ENCODE peak calls at places on chromosomes 1 and 21, in eight cellular contexts. U, N, E, V, R, C, Y and L are unnamed samples.

GRCh38 chr1:201318504-201319340 is 35.4 kb downstream of the PKP1 start:
- DNase-seq in U (no peak), N (no peak), E (no peak), V (no peak), R (no peak), C (no peak), Y (no peak), L (no peak)

GRCh38 chr1:1921901-1922753 is 3.0 kb upstream of the TMEM52 start:
- DNase-seq in U (no peak), N (no peak), E (no peak), V (no peak), R (peak; percentile 6), C (no peak), Y (no peak), L (no peak)

GRCh38 chr1:69673301-69673700 is 105.6 kb downstream of the LRRC7 start:
- DNase-seq in U (no peak), N (no peak), E (peak; percentile 4), V (peak; percentile 4), R (no peak), C (peak; percentile 14), Y (no peak), L (no peak)

GRCh38 chr1:224783006-224783651 is 146.3 kb upstream of the DNAH14 start:
- DNase-seq in U (no peak), N (no peak), E (no peak), V (no peak), R (no peak), C (no peak), Y (no peak), L (peak; percentile 90)

GRCh38 chr1:26882696-26883095 is 7.4 kb downstream of the GPN2 start:
- DNase-seq in U (no peak), N (no peak), E (no peak), V (no peak), R (no peak), C (no peak), Y (no peak), L (no peak)

GRCh38 chr21:37700641-37701202 is 215.5 kb downstream of the KCNJ6 start:
- DNase-seq in U (peak; percentile 59), N (no peak), E (peak; percentile 75), V (peak; percentile 89), R (no peak), C (peak; percentile 87), Y (peak; percentile 51), L (peak; percentile 90)

GRCh38 chr1:56626546-56626945 is 18.6 kb upstream of the PRKAA2 start:
- DNase-seq in U (no peak), N (no peak), E (peak; percentile 51), V (peak; percentile 15), R (no peak), C (no peak), Y (peak; percentile 13), L (no peak)

GRCh38 chr1:100074604-100075395 is 57.9 kb downstream of the SASS6 start:
- DNase-seq in U (no peak), N (no peak), E (no peak), V (peak; percentile 33), R (no peak), C (no peak), Y (no peak), L (no peak)

GRCh38 chr1:179788259-179788658 is 45.2 kb downstream of the FAM163A start:
- DNase-seq in U (no peak), N (no peak), E (no peak), V (no peak), R (no peak), C (no peak), Y (no peak), L (no peak)

GRCh38 chr1:115134850-115135484 is 45.7 kb upstream of the TSPAN2 start:
- DNase-seq in U (no peak), N (no peak), E (peak; percentile 61), V (peak; percentile 81), R (no peak), C (no peak), Y (no peak), L (no peak)

GRCh38 chr1:221212926-221213325 is 333.7 kb downstream of the HLX start:
- DNase-seq in U (no peak), N (no peak), E (no peak), V (no peak), R (peak; percentile 18), C (no peak), Y (no peak), L (no peak)

GRCh38 chr1:147245129-147245528 is 2.6 kb downstream of the CHD1L start:
- DNase-seq in U (no peak), N (no peak), E (no peak), V (no peak), R (no peak), C (no peak), Y (no peak), L (no peak)

GRCh38 chr1:147246044-147246690 is 3.7 kb downstream of the CHD1L start:
- DNase-seq in U (no peak), N (no peak), E (no peak), V (peak; percentile 16), R (no peak), C (no peak), Y (no peak), L (no peak)

GRCh38 chr1:147247656-147248238 is 5.3 kb downstream of the CHD1L start:
- DNase-seq in U (no peak), N (no peak), E (peak; percentile 32), V (no peak), R (no peak), C (no peak), Y (no peak), L (peak; percentile 5)

GRCh38 chr1:147245586-147246021 is 3.1 kb downstream of the CHD1L start:
- DNase-seq in U (peak; percentile 70), N (no peak), E (no peak), V (peak; percentile 14), R (no peak), C (no peak), Y (no peak), L (no peak)

DNA sequence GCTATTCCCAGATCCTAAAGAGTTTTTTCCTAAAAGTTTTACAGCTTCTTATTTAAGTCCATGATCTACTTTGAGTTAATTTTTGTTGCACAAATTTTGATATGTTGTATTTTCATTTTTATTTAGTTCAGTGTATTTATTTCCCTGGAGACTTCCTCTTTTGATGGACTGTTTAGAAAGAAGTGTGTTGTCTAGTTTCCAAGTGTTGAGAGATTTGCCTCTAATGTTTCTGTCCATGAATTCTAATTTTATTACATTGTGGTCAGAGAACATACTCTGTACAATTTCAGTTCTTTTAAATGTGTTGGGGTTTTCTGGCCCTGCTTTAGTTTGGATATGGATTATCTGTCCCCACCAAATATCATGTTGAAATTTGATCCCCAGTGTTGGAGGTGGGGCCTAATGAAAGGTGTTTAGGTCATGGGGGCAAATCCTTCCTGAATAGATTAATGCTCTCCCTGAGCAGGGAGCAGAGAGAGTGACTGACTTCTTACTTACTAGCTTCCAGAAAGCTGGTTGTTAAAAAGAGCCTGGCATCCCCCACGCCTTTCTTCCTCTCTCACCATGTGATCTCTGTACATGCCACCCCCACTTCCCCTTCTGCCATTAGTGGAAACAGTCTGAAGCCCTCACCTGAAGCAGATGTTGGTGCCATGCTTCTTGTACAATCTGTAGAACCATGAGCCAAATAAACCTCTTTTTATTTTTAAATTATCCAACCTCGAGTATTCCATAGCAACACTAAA is 4.6 kb downstream of the CHD1L start:
- DNase-seq in U (no peak), N (no peak), E (no peak), V (no peak), R (no peak), C (no peak), Y (no peak), L (no peak)
- H3K4me3 ChIP-seq in U (no peak overlapping the region), N (no peak overlapping the region), E (no peak overlapping the region), V (no peak overlapping the region), R (no peak overlapping the region), C (no peak overlapping the region), Y (no peak overlapping the region), L (no peak overlapping the region)

GRCh38 chr1:33970148-33970825 is 106.4 kb downstream of the HMGB4 start:
- DNase-seq in U (no peak), N (no peak), E (no peak), V (no peak), R (no peak), C (no peak), Y (no peak), L (no peak)

GRCh38 chr1:33971018-33971710 is 107.3 kb downstream of the HMGB4 start:
- DNase-seq in U (no peak), N (no peak), E (no peak), V (peak; percentile 4), R (peak; percentile 12), C (no peak), Y (no peak), L (no peak)

GRCh38 chr1:33971913-33972312 is 108.0 kb downstream of the HMGB4 start:
- DNase-seq in U (no peak), N (no peak), E (no peak), V (no peak), R (no peak), C (no peak), Y (no peak), L (no peak)

GRCh38 chr1:33966346-33967141 is 102.7 kb downstream of the HMGB4 start:
- DNase-seq in U (no peak), N (no peak), E (peak; percentile 47), V (no peak), R (no peak), C (no peak), Y (no peak), L (peak; percentile 15)
- H3K4me3 ChIP-seq in U (no peak overlapping the region), N (no peak overlapping the region), E (no peak overlapping the region), V (no peak overlapping the region), R (no peak overlapping the region), C (no peak overlapping the region), Y (no peak overlapping the region), L (no peak overlapping the region)

DNA sequence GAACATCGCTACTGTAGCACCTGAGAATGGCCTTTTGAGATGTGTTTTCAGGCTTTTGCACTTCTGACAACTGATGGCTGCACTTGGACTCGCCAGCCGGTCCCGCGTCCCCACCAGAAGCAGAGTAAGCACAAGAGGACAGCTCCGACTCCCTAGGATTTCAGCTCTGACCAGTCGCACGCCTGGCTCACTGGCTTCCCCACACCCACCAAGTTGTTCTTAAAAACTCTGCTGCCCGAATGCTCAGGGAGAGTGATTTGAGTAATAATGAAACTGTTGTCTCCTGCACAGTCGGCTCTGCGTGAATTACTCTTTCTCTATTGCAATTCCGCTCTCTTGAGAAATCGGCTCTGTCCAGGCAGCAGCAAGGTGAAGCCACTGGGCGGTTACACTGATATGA is 40.2 kb upstream of the NLRP3 start:
- DNase-seq in U (no peak), N (no peak), E (no peak), V (no peak), R (no peak), C (no peak), Y (no peak), L (no peak)
- H3K4me3 ChIP-seq in U (no peak overlapping the region), N (no peak overlapping the region), E (no peak overlapping the region), V (no peak overlapping the region), R (no peak overlapping the region), C (no peak overlapping the region), Y (no peak overlapping the region), L (no peak overlapping the region)

GRCh38 chr21:43884861-43885370 is 19.9 kb downstream of the AGPAT3 start:
- DNase-seq in U (no peak), N (peak; percentile 59), E (no peak), V (no peak), R (no peak), C (no peak), Y (no peak), L (no peak)

GRCh38 chr21:43881918-43882317 is 16.9 kb downstream of the AGPAT3 start:
- DNase-seq in U (no peak), N (no peak), E (no peak), V (no peak), R (no peak), C (no peak), Y (no peak), L (no peak)

GRCh38 chr21:43882952-43883492 is 18.0 kb downstream of the AGPAT3 start:
- DNase-seq in U (no peak), N (peak; percentile 52), E (no peak), V (no peak), R (no peak), C (no peak), Y (no peak), L (no peak)

GRCh38 chr21:43885721-43886120 is 20.7 kb downstream of the AGPAT3 start:
- DNase-seq in U (no peak), N (no peak), E (no peak), V (no peak), R (no peak), C (no peak), Y (no peak), L (no peak)

GRCh38 chr21:43884012-43884860 is 19.2 kb downstream of the AGPAT3 start:
- DNase-seq in U (peak; percentile 99), N (peak; percentile 51), E (peak; percentile 22), V (peak; percentile 44), R (no peak), C (peak; percentile 34), Y (no peak), L (no peak)
- H3K4me3 ChIP-seq in U (peak overlapping the region; percentile 24), N (no peak overlapping the region), E (no peak overlapping the region), V (no peak overlapping the region), R (no peak overlapping the region), C (no peak overlapping the region), Y (no peak overlapping the region), L (no peak overlapping the region)